ENCODE peak calls at places on chromosomes 2 and 18, in six cellular contexts. E is right cardiac atrium; Z is NCI-H524; N is activated T-cell treated with anti-CD3 and anti-CD28 coated beads, Interleukin-2, amount 50 U/mL, for 4 hours; G is fibroblast of the aortic adventitia; B is SW480. F is an unnamed sample.

GRCh38 chr2:1793001-1793867 is 48.9 kb upstream of the PXDN start:
- DNase-seq in E (no peak), Z (no peak), N (no peak), G (no peak), B (no peak), F (no peak)

GRCh38 chr18:38768504-38768903 is 1202.9 kb upstream of the CELF4 start:
- DNase-seq in E (no peak), Z (no peak), N (no peak), G (no peak), B (no peak), F (no peak)

GRCh38 chr2:231928481-231928880 is 2.3 kb upstream of the NPPC start:
- DNase-seq in E (peak), Z (no peak), N (no peak), G (no peak), B (no peak), F (no peak)

GRCh38 chr2:134104754-134105153 is 149.1 kb upstream of the MGAT5 start:
- DNase-seq in E (no peak), Z (no peak), N (no peak), G (no peak), B (no peak), F (no peak)

GRCh38 chr2:54610700-54611099 is 112.8 kb upstream of the EML6 start:
- DNase-seq in E (no peak), Z (no peak), N (no peak), G (no peak), B (no peak), F (peak)

GRCh38 chr2:173874899-173875247 is 90.3 kb downstream of the SP3 start:
- DNase-seq in E (no peak), Z (no peak), N (no peak), G (no peak), B (no peak), F (no peak)

GRCh38 chr2:159855153-159856140 is 57.4 kb upstream of the CD302 start:
- DNase-seq in E (no peak), Z (no peak), N (no peak), G (peak), B (no peak), F (no peak)

GRCh38 chr2:148021059-148021985 is at the start of gene MBD5:
- DNase-seq in E (peak), Z (peak), N (peak), G (peak), B (peak), F (peak)

GRCh38 chr2:118431188-118431562 is 342.9 kb downstream of the INSIG2 start:
- DNase-seq in E (no peak), Z (no peak), N (no peak), G (no peak), B (peak), F (no peak)

GRCh38 chr2:112465373-112465772 is 16.6 kb upstream of the TTL start:
- DNase-seq in E (no peak), Z (no peak), N (no peak), G (peak), B (no peak), F (no peak)

GRCh38 chr2:53131416-53131815 is 636.2 kb upstream of the CHAC2 start:
- DNase-seq in E (no peak), Z (no peak), N (no peak), G (peak), B (no peak), F (no peak)

GRCh38 chr2:179850188-179850587 is 11.2 kb downstream of the ZNF385B start:
- DNase-seq in E (no peak), Z (no peak), N (no peak), G (peak), B (no peak), F (no peak)

GRCh38 chr2:136068828-136069227 is 49.1 kb downstream of the CXCR4 start:
- DNase-seq in E (no peak), Z (no peak), N (no peak), G (no peak), B (no peak), F (no peak)

GRCh38 chr2:207296265-207296948 is 130.7 kb upstream of the KLF7 start:
- DNase-seq in E (no peak), Z (no peak), N (no peak), G (peak), B (no peak), F (no peak)

GRCh38 chr2:210553371-210553770 is 3.0 kb upstream of the CPS1 start:
- DNase-seq in E (no peak), Z (no peak), N (no peak), G (no peak), B (peak), F (no peak)

GRCh38 chr2:226132632-226133215 is 666.9 kb downstream of the IRS1 start:
- DNase-seq in E (no peak), Z (no peak), N (no peak), G (no peak), B (no peak), F (no peak)

GRCh38 chr2:85073061-85073460 is 60.1 kb upstream of the TCF7L1 start:
- DNase-seq in E (no peak), Z (no peak), N (no peak), G (no peak), B (no peak), F (no peak)

GRCh38 chr2:127747621-127748020 is 46.3 kb downstream of the SFT2D3 start:
- DNase-seq in E (no peak), Z (no peak), N (no peak), G (no peak), B (no peak), F (no peak)

GRCh38 chr18:50629148-50629631 is 69.3 kb downstream of the MAPK4 start:
- DNase-seq in E (no peak), Z (no peak), N (no peak), G (no peak), B (no peak), F (peak)

GRCh38 chr2:64063924-64064331 is 44.7 kb upstream of the VPS54 start:
- DNase-seq in E (peak), Z (no peak), N (no peak), G (peak), B (no peak), F (no peak)

GRCh38 chr2:136212426-136213378 is 94.8 kb upstream of the CXCR4 start:
- DNase-seq in E (no peak), Z (no peak), N (no peak), G (no peak), B (no peak), F (no peak)

GRCh38 chr2:238731961-238732360 is 115.9 kb upstream of the TWIST2 start:
- DNase-seq in E (no peak), Z (no peak), N (no peak), G (peak), B (no peak), F (no peak)

GRCh38 chr2:109554758-109555157 is 59.0 kb downstream of the SEPTIN10 start:
- DNase-seq in E (no peak), Z (no peak), N (no peak), G (peak), B (no peak), F (no peak)

GRCh38 chr2:73020657-73021370 is 50.7 kb downstream of the SFXN5 start:
- DNase-seq in E (no peak), Z (no peak), N (no peak), G (peak), B (no peak), F (no peak)

GRCh38 chr2:179612591-179613298 is 248.7 kb downstream of the ZNF385B start:
- DNase-seq in E (no peak), Z (no peak), N (no peak), G (peak), B (no peak), F (peak)

GRCh38 chr18:12455511-12455910 is 47.8 kb downstream of the PRELID3A start:
- DNase-seq in E (no peak), Z (no peak), N (no peak), G (no peak), B (no peak), F (no peak)

F was measured in DMS79.